ENCODE peak calls at places on chromosomes 1 and 21, in five cellular contexts. One of them, this sample, is unnamed.

GRCh38 chr1:92998829-92999228 is 37.6 kb upstream of the DIPK1A start:
- DNase-seq in NT2/D1: no peak
- DNase-seq in GM12864: no peak
- DNase-seq in H54: no peak
- DNase-seq in amniotic stem cell: no peak
- DNase-seq in this sample: no peak

GRCh38 chr1:85421179-85421578 is 43.8 kb downstream of the DDAH1 start:
- DNase-seq in NT2/D1: no peak
- DNase-seq in GM12864: no peak
- DNase-seq in H54: no peak
- DNase-seq in amniotic stem cell: no peak
- DNase-seq in this sample: no peak

GRCh38 chr1:101302831-101303511 is 66.2 kb downstream of the S1PR1 start:
- DNase-seq in NT2/D1: no peak
- DNase-seq in GM12864: no peak
- DNase-seq in H54: peak; percentile 23
- DNase-seq in amniotic stem cell: no peak
- DNase-seq in this sample: no peak

GRCh38 chr1:207264663-207265270 is 56.7 kb upstream of the CD55 start:
- DNase-seq in NT2/D1: no peak
- DNase-seq in GM12864: no peak
- DNase-seq in H54: no peak
- DNase-seq in amniotic stem cell: no peak
- DNase-seq in this sample: no peak

GRCh38 chr1:53121319-53122172 is 20.9 kb downstream of the SLC1A7 start:
- DNase-seq in NT2/D1: no peak
- DNase-seq in GM12864: no peak
- DNase-seq in H54: no peak
- DNase-seq in amniotic stem cell: no peak
- DNase-seq in this sample: no peak

GRCh38 chr21:36461918-36462486 is 17.9 kb downstream of the CLDN14 start:
- DNase-seq in NT2/D1: no peak
- DNase-seq in GM12864: no peak
- DNase-seq in H54: no peak
- DNase-seq in amniotic stem cell: no peak
- DNase-seq in this sample: no peak

GRCh38 chr1:169368406-169368769 is 393 bp downstream of the BLZF1 start:
- DNase-seq in NT2/D1: no peak
- DNase-seq in GM12864: no peak
- DNase-seq in H54: no peak
- DNase-seq in amniotic stem cell: no peak
- DNase-seq in this sample: peak; percentile 14

GRCh38 chr1:2528016-2528415 is 1.6 kb upstream of the PANK4 start:
- DNase-seq in NT2/D1: no peak
- DNase-seq in GM12864: no peak
- DNase-seq in H54: no peak
- DNase-seq in amniotic stem cell: no peak
- DNase-seq in this sample: no peak

GRCh38 chr21:44711327-44712202 is at the start of gene TSPEAR:
- DNase-seq in NT2/D1: no peak
- DNase-seq in GM12864: no peak
- DNase-seq in H54: no peak
- DNase-seq in amniotic stem cell: no peak
- DNase-seq in this sample: no peak

GRCh38 chr1:225845633-225846259 is 35.8 kb downstream of the EPHX1 start:
- DNase-seq in NT2/D1: peak; percentile 93
- DNase-seq in GM12864: no peak
- DNase-seq in H54: peak; percentile 72
- DNase-seq in amniotic stem cell: peak; percentile 71
- DNase-seq in this sample: no peak

GRCh38 chr1:87331319-87332269 is 2.9 kb downstream of the LMO4 start:
- DNase-seq in NT2/D1: peak; percentile 75
- DNase-seq in GM12864: no peak
- DNase-seq in H54: peak; percentile 62
- DNase-seq in amniotic stem cell: no peak
- DNase-seq in this sample: no peak

GRCh38 chr1:41622402-41622801 is 137.9 kb upstream of the EDN2 start:
- DNase-seq in NT2/D1: no peak
- DNase-seq in GM12864: no peak
- DNase-seq in H54: no peak
- DNase-seq in amniotic stem cell: no peak
- DNase-seq in this sample: no peak

GRCh38 chr1:234775477-234776246 is 165.7 kb upstream of the IRF2BP2 start:
- DNase-seq in NT2/D1: no peak
- DNase-seq in GM12864: no peak
- DNase-seq in H54: no peak
- DNase-seq in amniotic stem cell: no peak
- DNase-seq in this sample: no peak

GRCh38 chr1:165408518-165408917 is 36.4 kb downstream of the RXRG start:
- DNase-seq in NT2/D1: peak; percentile 58
- DNase-seq in GM12864: no peak
- DNase-seq in H54: peak; percentile 50
- DNase-seq in amniotic stem cell: no peak
- DNase-seq in this sample: no peak

GRCh38 chr21:28464095-28464494 is 528.6 kb downstream of the LTN1 start:
- DNase-seq in NT2/D1: no peak
- DNase-seq in GM12864: no peak
- DNase-seq in H54: no peak
- DNase-seq in amniotic stem cell: no peak
- DNase-seq in this sample: no peak

GRCh38 chr1:228240411-228241240 is 32.8 kb downstream of the OBSCN start:
- DNase-seq in NT2/D1: no peak
- DNase-seq in GM12864: no peak
- DNase-seq in H54: no peak
- DNase-seq in amniotic stem cell: no peak
- DNase-seq in this sample: no peak

GRCh38 chr1:54246097-54246721 is 46.2 kb downstream of the MRPL37 start:
- DNase-seq in NT2/D1: no peak
- DNase-seq in GM12864: no peak
- DNase-seq in H54: no peak
- DNase-seq in amniotic stem cell: no peak
- DNase-seq in this sample: no peak

GRCh38 chr1:55632906-55633305 is 417.7 kb upstream of the USP24 start:
- DNase-seq in NT2/D1: no peak
- DNase-seq in GM12864: no peak
- DNase-seq in H54: no peak
- DNase-seq in amniotic stem cell: no peak
- DNase-seq in this sample: no peak

GRCh38 chr1:229058716-229059115 is 212.2 kb upstream of the RAB4A start:
- DNase-seq in NT2/D1: no peak
- DNase-seq in GM12864: no peak
- DNase-seq in H54: no peak
- DNase-seq in amniotic stem cell: no peak
- DNase-seq in this sample: no peak

GRCh38 chr1:31549807-31550620 is 26.3 kb upstream of the TINAGL1 start:
- DNase-seq in NT2/D1: no peak
- DNase-seq in GM12864: peak; percentile 39
- DNase-seq in H54: no peak
- DNase-seq in amniotic stem cell: no peak
- DNase-seq in this sample: no peak

GRCh38 chr1:40986328-40986783 is 6.9 kb downstream of the CTPS1 start:
- DNase-seq in NT2/D1: no peak
- DNase-seq in GM12864: no peak
- DNase-seq in H54: no peak
- DNase-seq in amniotic stem cell: no peak
- DNase-seq in this sample: no peak

GRCh38 chr1:204321665-204322064 is 38.1 kb downstream of the PLEKHA6 start:
- DNase-seq in NT2/D1: no peak
- DNase-seq in GM12864: no peak
- DNase-seq in H54: no peak
- DNase-seq in amniotic stem cell: no peak
- DNase-seq in this sample: no peak

This sample was measured in glomerular endothelial cell.